ENCODE peak calls at places on chromosomes 1 and 21, in four cellular contexts. B is IMR-90, W is mesendoderm, Q is neuronal stem cell. D is an unnamed sample.
A peak's percentile ranks its signal among the peaks of the same experiment; 100 is the strongest.

GRCh38 chr1:214717323-214717722 is 114.3 kb downstream of the CENPF start:
- DNase-seq in W (no peak), Q (no peak), B (no peak), D (no peak)

GRCh38 chr1:8382051-8382505 is 64.2 kb downstream of the SLC45A1 start:
- DNase-seq in Q (peak; percentile 52), B (no peak), W (peak; percentile 76), D (no peak)

GRCh38 chr1:205440476-205441317 is 15.1 kb downstream of the BLACAT1 start:
- DNase-seq in Q (no peak), W (peak; percentile 97), B (peak; percentile 54), D (peak; percentile 50)

GRCh38 chr1:151943591-151943990 is 34.3 kb upstream of the THEM4 start:
- DNase-seq in W (no peak), Q (no peak), B (no peak), D (no peak)

GRCh38 chr1:162661336-162661735 is 29.1 kb downstream of the DDR2 start:
- DNase-seq in Q (no peak), W (no peak), B (no peak), D (no peak)

GRCh38 chr1:7554343-7555270 is 216.5 kb upstream of the VAMP3 start:
- DNase-seq in B (no peak), Q (no peak), W (peak; percentile 61), D (no peak)

GRCh38 chr1:188958461-188959115 is 1519.1 kb downstream of the BRINP3 start:
- DNase-seq in W (peak; percentile 40), B (peak; percentile 33), Q (no peak), D (peak; percentile 47)

GRCh38 chr1:205772607-205773032 is 2.7 kb downstream of the RAB29 start:
- DNase-seq in W (no peak), Q (no peak), B (peak; percentile 67), D (peak; percentile 16)

GRCh38 chr21:35473496-35473895 is 424.4 kb upstream of the RUNX1 start:
- DNase-seq in B (no peak), W (no peak), Q (no peak), D (no peak)

GRCh38 chr1:184212649-184213314 is 161.3 kb downstream of the TSEN15 start:
- DNase-seq in W (peak; percentile 92), B (peak; percentile 88), Q (no peak), D (peak; percentile 84)

GRCh38 chr1:87330201-87330953 is 1.7 kb downstream of the LMO4 start:
- DNase-seq in Q (no peak), B (peak; percentile 40), W (peak; percentile 88), D (peak; percentile 50)

GRCh38 chr1:25914074-25914995 is 8.1 kb upstream of the STMN1 start:
- DNase-seq in B (peak; percentile 31), Q (no peak), W (peak; percentile 57), D (no peak)

GRCh38 chr1:90821793-90822359 is 104.8 kb upstream of the BARHL2 start:
- DNase-seq in W (no peak), B (no peak), Q (no peak), D (no peak)

GRCh38 chr1:37096523-37096922 is 62.2 kb upstream of the GRIK3 start:
- DNase-seq in Q (no peak), W (peak; percentile 87), B (no peak), D (no peak)

GRCh38 chr21:45835301-45836267 is 146.0 kb upstream of the COL6A1 start:
- DNase-seq in B (no peak), Q (no peak), W (no peak), D (no peak)

GRCh38 chr21:21057349-21058062 is 59.3 kb downstream of the NCAM2 start:
- DNase-seq in W (no peak), B (no peak), Q (no peak), D (no peak)
- H2BK120ac ChIP-seq in W (no peak overlapping the region), B (no peak overlapping the region), Q (no peak overlapping the region), D (no peak overlapping the region)

GRCh38 chr1:16210581-16210980 is 1.9 kb downstream of the ARHGEF19 start:
- DNase-seq in B (no peak), Q (no peak), W (no peak), D (no peak)

GRCh38 chr1:16213013-16213412 is 561 bp upstream of the ARHGEF19 start:
- DNase-seq in B (no peak), W (no peak), Q (no peak), D (no peak)

GRCh38 chr1:16212251-16212961 is at the start of gene ARHGEF19:
- DNase-seq in B (no peak), W (peak; percentile 82), Q (no peak), D (no peak)

GRCh38 chr1:16209847-16210407 is 2.5 kb downstream of the ARHGEF19 start:
- DNase-seq in Q (no peak), W (no peak), B (peak; percentile 17), D (no peak)

GRCh38 chr1:16211824-16212223 is 628 bp downstream of the ARHGEF19 start:
- DNase-seq in B (no peak), Q (no peak), W (no peak), D (no peak)
- H2BK15ac ChIP-seq in B (no peak overlapping the region), Q (peak overlapping the region; percentile 94), W (no peak overlapping the region), D (peak overlapping the region; percentile 54)

GRCh38 chr1:41363632-41364320 is 2.5 kb downstream of the FOXO6 start:
- DNase-seq in B (no peak), Q (no peak), W (no peak), D (no peak)
- H2BK120ac ChIP-seq in B (no peak overlapping the region), Q (peak overlapping the region; percentile 53), W (no peak overlapping the region), D (no peak overlapping the region)

GRCh38 chr1:58813361-58813760 is 29.5 kb upstream of the JUN start:
- DNase-seq in Q (no peak), B (peak; percentile 21), W (no peak), D (peak; percentile 50)
- H2BK15ac ChIP-seq in Q (no peak overlapping the region), B (peak overlapping the region; percentile 45), W (no peak overlapping the region), D (peak overlapping the region; percentile 87)

GRCh38 chr1:23554481-23555224 is 4.6 kb downstream of the ID3 start:
- DNase-seq in B (peak; percentile 85), W (peak; percentile 96), Q (peak; percentile 85), D (peak; percentile 94)

GRCh38 chr1:23557471-23558124 is 1.7 kb downstream of the ID3 start:
- DNase-seq in W (no peak), Q (no peak), B (peak; percentile 47), D (no peak)

GRCh38 chr1:23556661-23557470 is 2.4 kb downstream of the ID3 start:
- DNase-seq in W (peak; percentile 83), Q (no peak), B (peak; percentile 86), D (peak; percentile 84)

GRCh38 chr1:23555225-23555801 is 4.0 kb downstream of the ID3 start:
- DNase-seq in B (peak; percentile 68), W (peak; percentile 88), Q (no peak), D (peak; percentile 87)

GRCh38 chr1:23555949-23556640 is 3.2 kb downstream of the ID3 start:
- DNase-seq in Q (no peak), B (peak; percentile 86), W (peak; percentile 96), D (peak; percentile 93)
- H2BK120ac ChIP-seq in Q (no peak overlapping the region), B (peak overlapping the region; percentile 90), W (no peak overlapping the region), D (no peak overlapping the region)

GRCh38 chr21:31103571-31104265 is 65.4 kb upstream of the KRTAP19-8 start:
- DNase-seq in W (no peak), B (no peak), Q (no peak), D (peak; percentile 22)

GRCh38 chr21:31092867-31093266 is 54.6 kb upstream of the KRTAP19-8 start:
- DNase-seq in W (no peak), Q (no peak), B (no peak), D (no peak)

GRCh38 chr21:31099122-31099521 is 60.8 kb upstream of the KRTAP19-8 start:
- DNase-seq in B (no peak), W (no peak), Q (no peak), D (no peak)

GRCh38 chr21:31103163-31103562 is 64.9 kb upstream of the KRTAP19-8 start:
- DNase-seq in W (no peak), Q (no peak), B (no peak), D (no peak)

GRCh38 chr21:31098576-31099005 is 60.3 kb upstream of the KRTAP19-8 start:
- DNase-seq in B (peak; percentile 48), Q (peak; percentile 51), W (peak; percentile 71), D (peak; percentile 65)
- H2BK15ac ChIP-seq in B (no peak overlapping the region), Q (no peak overlapping the region), W (no peak overlapping the region), D (no peak overlapping the region)